ENCODE peak calls at places on chromosomes 4 and X, in five cellular contexts. Y, Q, G, V and I are unnamed samples.

GRCh38 chrX:154043003-154043402 is 23.3 kb upstream of the IRAK1 start:
- DNase-seq in Y (peak; percentile 77), Q (no peak), G (no peak), V (peak; percentile 42), I (peak; percentile 88)

GRCh38 chr4:27006247-27006603 is 145.6 kb downstream of the STIM2 start:
- DNase-seq in Y (no peak), Q (no peak), G (no peak), V (no peak), I (no peak)

GRCh38 chr4:121698119-121698732 is 1.4 kb upstream of the ANXA5 start:
- DNase-seq in Y (no peak), Q (no peak), G (no peak), V (no peak), I (no peak)

GRCh38 chr4:40262079-40262528 is 65.3 kb downstream of the RHOH start:
- DNase-seq in Y (no peak), Q (no peak), G (no peak), V (no peak), I (no peak)

GRCh38 chr4:145618210-145618911 is 824 bp upstream of the MMAA start:
- DNase-seq in Y (peak; percentile 23), Q (no peak), G (no peak), V (no peak), I (no peak)

GRCh38 chr4:112645541-112646329 is 8.8 kb downstream of the LARP7 start:
- DNase-seq in Y (no peak), Q (no peak), G (no peak), V (no peak), I (no peak)

GRCh38 chrX:137926090-137926489 is 360.2 kb downstream of the ZIC3 start:
- DNase-seq in Y (no peak), Q (no peak), G (no peak), V (no peak), I (no peak)

GRCh38 chrX:132406106-132406505 is 82.7 kb downstream of the MBNL3 start:
- DNase-seq in Y (no peak), Q (no peak), G (no peak), V (no peak), I (no peak)

GRCh38 chr4:25843340-25844097 is 19.3 kb downstream of the SEL1L3 start:
- DNase-seq in Y (no peak), Q (peak; percentile 23), G (no peak), V (no peak), I (no peak)

GRCh38 chr4:3364634-3365314 is 72.0 kb downstream of the RGS12 start:
- DNase-seq in Y (no peak), Q (no peak), G (no peak), V (no peak), I (no peak)

GRCh38 chr4:139762715-139763114 is 97.1 kb downstream of the MGST2 start:
- DNase-seq in Y (no peak), Q (peak; percentile 60), G (no peak), V (no peak), I (no peak)

GRCh38 chrX:23959781-23960180 is 52.0 kb downstream of the CXorf58 start:
- DNase-seq in Y (no peak), Q (no peak), G (no peak), V (no peak), I (no peak)

DNA sequence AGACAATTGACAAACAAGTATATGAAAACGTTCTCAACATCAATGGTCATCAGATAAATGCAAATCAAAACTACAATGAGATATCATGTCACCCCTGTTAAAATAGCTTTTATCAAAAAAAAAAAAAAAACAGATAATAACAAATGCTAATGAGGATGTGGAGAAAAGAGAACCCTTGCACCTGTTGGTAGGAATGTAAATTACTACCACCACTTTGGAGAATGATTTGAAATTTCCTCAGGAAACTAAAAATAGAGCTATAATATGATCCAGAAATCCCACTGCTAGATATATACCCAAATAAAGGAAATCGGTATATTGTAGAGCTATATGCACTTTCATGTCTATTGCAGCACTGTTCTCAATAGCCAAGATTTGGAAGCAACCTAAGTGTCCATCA is 470.6 kb upstream of the FSTL5 start:
- DNase-seq in Y (no peak), Q (no peak), G (no peak), V (no peak), I (no peak)
- H3K4me3 ChIP-seq in Y (no peak overlapping the region), Q (no peak overlapping the region), G (no peak overlapping the region), V (no peak overlapping the region), I (no peak overlapping the region)

GRCh38 chrX:21757960-21758359 is at the start of gene SMPX:
- DNase-seq in Y (no peak), Q (peak; percentile 16), G (no peak), V (no peak), I (no peak)
- H3K4me3 ChIP-seq in Y (no peak within 1 kb of the TSS), Q (peak within 1 kb of the TSS; percentile 14), G (no peak within 1 kb of the TSS), V (no peak within 1 kb of the TSS), I (no peak within 1 kb of the TSS)

GRCh38 chrX:48824066-48824465 is 2.2 kb upstream of the ERAS start:
- DNase-seq in Y (no peak), Q (no peak), G (no peak), V (no peak), I (no peak)

GRCh38 chrX:48826135-48826875 is at the start of gene ERAS:
- DNase-seq in Y (no peak), Q (no peak), G (no peak), V (no peak), I (no peak)

GRCh38 chrX:48829016-48829735 is 2.9 kb downstream of the ERAS start:
- DNase-seq in Y (no peak), Q (no peak), G (no peak), V (no peak), I (no peak)

GRCh38 chrX:48826876-48827653 is 752 bp downstream of the ERAS start:
- DNase-seq in Y (no peak), Q (no peak), G (no peak), V (no peak), I (no peak)

GRCh38 chrX:48827654-48827968 is 1.3 kb downstream of the ERAS start:
- DNase-seq in Y (no peak), Q (no peak), G (no peak), V (no peak), I (no peak)
- H3K4me3 ChIP-seq in Y (no peak overlapping the region), Q (no peak overlapping the region), G (no peak overlapping the region), V (no peak overlapping the region), I (no peak overlapping the region)

DNA sequence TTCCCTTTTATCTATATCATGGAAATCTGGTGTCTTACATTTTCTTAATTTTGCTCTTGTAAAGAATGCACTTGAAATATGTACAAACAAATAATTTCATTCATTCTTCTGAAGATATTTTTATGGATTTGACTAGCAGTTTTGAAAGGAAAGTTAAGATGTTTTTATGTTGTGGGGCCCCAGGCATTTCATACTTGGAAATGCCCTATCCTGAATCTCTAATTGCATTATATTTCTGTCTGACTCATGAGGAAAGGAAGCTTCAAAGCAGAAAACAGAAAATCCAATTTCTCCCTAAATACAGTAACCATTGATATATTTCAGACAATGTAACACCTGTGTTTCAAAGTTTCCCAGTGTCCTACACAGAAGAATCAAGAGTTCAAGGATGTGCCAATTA is 73.2 kb upstream of the NPNT start:
- DNase-seq in Y (no peak), Q (no peak), G (no peak), V (no peak), I (no peak)
- H3K4me3 ChIP-seq in Y (no peak overlapping the region), Q (no peak overlapping the region), G (no peak overlapping the region), V (no peak overlapping the region), I (no peak overlapping the region)

GRCh38 chr4:57078685-57079521 is 31.3 kb downstream of the IGFBP7 start:
- DNase-seq in Y (no peak), Q (no peak), G (no peak), V (peak; percentile 90), I (no peak)
- H3K4me3 ChIP-seq in Y (no peak overlapping the region), Q (no peak overlapping the region), G (no peak overlapping the region), V (no peak overlapping the region), I (no peak overlapping the region)

GRCh38 chrX:139078761-139079160 is 367.2 kb upstream of the FGF13 start:
- DNase-seq in Y (no peak), Q (no peak), G (no peak), V (no peak), I (no peak)
- H3K4me3 ChIP-seq in Y (no peak overlapping the region), Q (no peak overlapping the region), G (no peak overlapping the region), V (no peak overlapping the region), I (no peak overlapping the region)